ENCODE peak calls at places on chromosomes 1 and 21, in ten cellular contexts. Y, V, F, Z, U, D, C, O, I and Q are unnamed samples. For H3K4me1 and H3K27me3, the result is how much of the 10 kb centered on the place peaks cover.

GRCh38 chr1:151457911-151458882 is 1.1 kb downstream of the POGZ start:
- DNase-seq in Y (peak), V (peak), F (peak), Z (peak), U (peak), D (peak), C (peak), O (peak), I (peak), Q (peak)

GRCh38 chr1:192170196-192170984 is 12.1 kb downstream of the RGS18 start:
- DNase-seq in Y (no peak), V (no peak), F (no peak), Z (no peak), U (no peak), D (no peak), C (no peak), O (no peak), I (no peak), Q (no peak)

GRCh38 chr1:54768093-54768492 is 3.8 kb upstream of the PARS2 start:
- DNase-seq in Y (no peak), V (no peak), F (no peak), Z (no peak), U (peak), D (peak), C (no peak), O (no peak), I (no peak), Q (no peak)

GRCh38 chr1:76998582-76999189 is 131.4 kb downstream of the ST6GALNAC5 start:
- DNase-seq in Y (no peak), V (no peak), F (no peak), Z (no peak), U (no peak), D (no peak), C (no peak), O (no peak), I (no peak), Q (no peak)

GRCh38 chr1:156883919-156884318 is 9.6 kb upstream of the PEAR1 start:
- DNase-seq in Y (no peak), V (no peak), F (no peak), Z (no peak), U (no peak), D (no peak), C (no peak), O (no peak), I (no peak), Q (no peak)

GRCh38 chr1:9655127-9655723 is 3.7 kb downstream of the PIK3CD start:
- DNase-seq in Y (no peak), V (no peak), F (no peak), Z (no peak), U (peak), D (no peak), C (peak), O (peak), I (peak), Q (peak)

GRCh38 chr1:220370041-220370700 is 97.9 kb upstream of the RAB3GAP2 start:
- DNase-seq in Y (no peak), V (no peak), F (no peak), Z (no peak), U (peak), D (peak), C (no peak), O (no peak), I (no peak), Q (no peak)

GRCh38 chr1:46488343-46489168 is 1.1 kb upstream of the DMBX1 start:
- DNase-seq in Y (no peak), V (no peak), F (no peak), Z (no peak), U (peak), D (peak), C (no peak), O (no peak), I (no peak), Q (no peak)

GRCh38 chr1:162138599-162139397 is 69.3 kb downstream of the NOS1AP start:
- DNase-seq in Y (no peak), V (no peak), F (no peak), Z (no peak), U (no peak), D (no peak), C (no peak), O (no peak), I (no peak), Q (no peak)

GRCh38 chr1:155177918-155178281 is 4.3 kb downstream of the TRIM46 start:
- DNase-seq in Y (peak), V (peak), F (no peak), Z (no peak), U (peak), D (no peak), C (no peak), O (no peak), I (no peak), Q (no peak)

GRCh38 chr1:57340361-57341192 is 83.3 kb downstream of the DAB1 start:
- DNase-seq in Y (no peak), V (no peak), F (no peak), Z (peak), U (peak), D (no peak), C (no peak), O (no peak), I (no peak), Q (no peak)

GRCh38 chr1:154453577-154454352 is 48.3 kb upstream of the TDRD10 start:
- DNase-seq in Y (no peak), V (no peak), F (no peak), Z (no peak), U (no peak), D (no peak), C (no peak), O (no peak), I (no peak), Q (no peak)

GRCh38 chr1:53410100-53410541 is 49.1 kb upstream of the DMRTB1 start:
- DNase-seq in Y (peak), V (no peak), F (no peak), Z (no peak), U (no peak), D (no peak), C (no peak), O (no peak), I (peak), Q (no peak)

GRCh38 chr21:16476056-16476850 is 746.5 kb downstream of the USP25 start:
- DNase-seq in Y (no peak), V (no peak), F (no peak), Z (no peak), U (peak), D (no peak), C (no peak), O (no peak), I (no peak), Q (no peak)

GRCh38 chr1:156026588-156026987 is 5.8 kb upstream of the SSR2 start:
- DNase-seq in Y (no peak), V (no peak), F (no peak), Z (no peak), U (peak), D (no peak), C (no peak), O (no peak), I (no peak), Q (no peak)

GRCh38 chr1:111737216-111738132 is 1.7 kb downstream of the INKA2 start:
- DNase-seq in Y (no peak), V (no peak), F (no peak), Z (no peak), U (peak), D (peak), C (no peak), O (no peak), I (no peak), Q (no peak)
- H3K4me1 ChIP-seq in Y (half or more), V (under half), F (half or more), Z (half or more), U (half or more), D (under half), C (under half), O (under half), I (under half), Q (half or more)

GRCh38 chr1:234488054-234488953 is 9.3 kb upstream of the TARBP1 start:
- DNase-seq in Y (no peak), V (no peak), F (no peak), Z (no peak), U (no peak), D (no peak), C (no peak), O (no peak), I (no peak), Q (no peak)
- H3K4me3 ChIP-seq in Y (no peak), V (no peak), F (no peak), Z (no peak), U (no peak), D (no peak), C (no peak), O (no peak), I (no peak), Q (no peak)

GRCh38 chr21:42218836-42219605 is at the start of gene ABCG1:
- DNase-seq in Y (no peak), V (peak), F (peak), Z (peak), U (peak), D (peak), C (peak), O (peak), I (peak), Q (peak)
- H3K27me3 ChIP-seq in Y (under half), V (under half), F (under half), Z (under half), U (under half), D (half or more), C (under half), O (half or more), I (under half), Q (under half)

DNA sequence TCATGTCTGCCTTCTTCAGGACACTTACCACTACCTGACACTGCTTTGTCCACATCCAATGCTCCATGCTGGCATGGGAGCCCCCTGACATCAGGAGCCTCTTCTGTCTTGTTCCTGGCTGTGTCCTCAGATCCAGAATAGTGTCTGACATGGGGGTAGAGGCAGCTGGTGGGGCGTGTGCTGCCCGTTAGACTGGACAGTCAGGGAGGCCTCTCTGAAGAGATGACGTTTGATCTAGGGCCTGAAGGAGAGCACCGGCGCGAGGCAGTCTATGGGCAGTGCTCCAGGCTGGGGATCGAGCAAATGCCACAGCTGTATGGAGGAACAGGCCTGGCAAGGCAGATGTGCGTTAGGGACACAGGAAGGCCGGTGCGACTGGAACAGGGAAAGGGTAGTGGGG is 16.6 kb downstream of the SLC9A1 start:
- DNase-seq in Y (no peak), V (no peak), F (no peak), Z (no peak), U (no peak), D (no peak), C (no peak), O (no peak), I (no peak), Q (no peak)
- H3K4me1 ChIP-seq in Y (under half), V (under half), F (under half), Z (half or more), U (under half), D (under half), C (under half), O (under half), I (half or more), Q (under half)

DNA sequence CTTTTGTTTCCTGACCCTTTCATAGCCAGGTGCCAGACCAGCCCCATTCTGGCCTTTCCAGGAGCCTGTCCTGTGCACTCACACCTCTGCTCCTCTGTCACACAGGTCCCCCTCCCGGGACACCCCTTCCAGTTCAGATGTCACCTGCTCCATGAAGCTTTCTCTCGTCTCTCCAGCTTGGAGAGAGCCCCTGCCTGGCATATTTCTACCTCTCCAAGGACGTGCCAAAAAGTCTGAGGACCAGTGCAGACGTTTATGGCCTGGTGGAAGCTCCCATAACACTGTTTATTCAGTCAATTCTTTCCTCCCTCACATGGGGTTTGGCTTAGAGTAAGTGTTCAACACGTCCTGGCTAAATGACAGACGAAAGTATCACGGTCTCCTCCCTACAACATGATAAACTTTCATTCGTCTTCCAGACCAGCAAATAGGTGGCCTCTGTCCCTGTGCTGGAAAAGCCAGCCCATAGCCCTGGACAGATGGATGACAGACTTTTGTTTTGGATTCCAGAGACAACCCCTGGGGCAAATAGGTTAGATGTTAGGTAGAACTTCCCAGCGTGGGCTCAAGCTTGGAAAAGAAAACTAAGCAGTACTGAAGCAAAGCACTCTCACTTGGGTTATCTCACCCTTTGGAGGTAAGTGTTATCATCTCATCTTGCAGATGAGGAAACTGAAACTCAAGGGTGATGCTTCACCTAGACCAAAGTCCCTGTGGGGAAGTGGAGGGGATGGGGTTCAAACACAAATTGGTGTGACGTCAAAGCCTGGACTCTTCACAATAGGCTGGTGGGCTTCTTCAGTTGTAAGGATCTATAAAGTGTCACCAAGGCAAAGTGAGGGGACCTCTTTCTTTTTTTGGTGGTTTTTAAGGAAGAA is 52.9 kb upstream of the ECE1 start:
- DNase-seq in Y (no peak), V (no peak), F (no peak), Z (no peak), U (peak), D (no peak), C (no peak), O (peak), I (peak), Q (no peak)
- H3K4me3 ChIP-seq in Y (no peak), V (peak), F (no peak), Z (peak), U (peak), D (no peak), C (peak), O (no peak), I (peak), Q (no peak)

GRCh38 chr1:2861143-2861987 is 59.9 kb upstream of the TTC34 start:
- DNase-seq in Y (no peak), V (no peak), F (no peak), Z (peak), U (peak), D (no peak), C (no peak), O (no peak), I (no peak), Q (no peak)

GRCh38 chr1:2859881-2860430 is 58.5 kb upstream of the TTC34 start:
- DNase-seq in Y (no peak), V (no peak), F (no peak), Z (peak), U (peak), D (no peak), C (no peak), O (no peak), I (no peak), Q (no peak)

GRCh38 chr1:2861988-2862430 is 60.5 kb upstream of the TTC34 start:
- DNase-seq in Y (no peak), V (no peak), F (no peak), Z (peak), U (peak), D (no peak), C (no peak), O (no peak), I (no peak), Q (no peak)

GRCh38 chr1:2859219-2859880 is 57.9 kb upstream of the TTC34 start:
- DNase-seq in Y (no peak), V (no peak), F (no peak), Z (peak), U (peak), D (no peak), C (no peak), O (no peak), I (no peak), Q (no peak)

GRCh38 chr1:2860476-2861142 is 59.1 kb upstream of the TTC34 start:
- DNase-seq in Y (no peak), V (no peak), F (no peak), Z (peak), U (peak), D (no peak), C (no peak), O (no peak), I (no peak), Q (no peak)
- H3K27me3 ChIP-seq in Y (under half), V (half or more), F (under half), Z (under half), U (under half), D (under half), C (under half), O (half or more), I (under half), Q (under half)